ENCODE peak calls at places on chromosomes 5 and 9, in nine cellular contexts. L is aorta, W is upper lobe of left lung, Z is hepatocyte, F is prostate gland, U is body of pancreas, M is lower lobe of right lung, E is fibroblast of lung, X is upper lobe of right lung. D is an unnamed sample.

GRCh38 chr9:117718085-117718484 is 13.9 kb downstream of the TLR4 start:
- DNase-seq in L (no peak), W (peak; percentile 39), Z (no peak), F (no peak), U (no peak), M (no peak), E (no peak), X (no peak), D (no peak)

GRCh38 chr9:95755421-95755730 is 120.1 kb upstream of the ERCC6L2 start:
- DNase-seq in L (no peak), W (no peak), Z (no peak), F (no peak), U (no peak), M (no peak), E (no peak), X (no peak), D (no peak)

GRCh38 chr5:180348316-180348715 is 4.8 kb downstream of the GFPT2 start:
- DNase-seq in L (no peak), W (no peak), Z (no peak), F (no peak), U (no peak), M (no peak), E (no peak), X (no peak), D (no peak)

GRCh38 chr5:57598756-57599155 is 116.1 kb upstream of the ACTBL2 start:
- DNase-seq in L (no peak), W (no peak), Z (no peak), F (no peak), U (no peak), M (no peak), E (peak; percentile 90), X (no peak), D (no peak)

GRCh38 chr5:153926201-153926600 is 112.5 kb downstream of the FAM114A2 start:
- DNase-seq in L (no peak), W (no peak), Z (no peak), F (no peak), U (no peak), M (no peak), E (peak; percentile 35), X (no peak), D (no peak)

GRCh38 chr5:95565280-95565920 is 10.5 kb downstream of the ARSK start:
- DNase-seq in L (no peak), W (no peak), Z (no peak), F (no peak), U (no peak), M (no peak), E (peak; percentile 60), X (no peak), D (no peak)

GRCh38 chr9:117325789-117326185 is 89.1 kb downstream of the ASTN2 start:
- DNase-seq in L (no peak), W (no peak), Z (no peak), F (no peak), U (no peak), M (no peak), E (no peak), X (no peak), D (no peak)

GRCh38 chr9:82997471-82998140 is 65.3 kb downstream of the RASEF start:
- DNase-seq in L (no peak), W (no peak), Z (no peak), F (no peak), U (no peak), M (no peak), E (no peak), X (no peak), D (no peak)

GRCh38 chr5:28017178-28017577 is 978.8 kb upstream of the CDH9 start:
- DNase-seq in L (no peak), W (no peak), Z (no peak), F (no peak), U (no peak), M (no peak), E (no peak), X (no peak), D (no peak)

GRCh38 chr5:28009526-28010025 is 971.2 kb upstream of the CDH9 start:
- DNase-seq in L (no peak), W (no peak), Z (no peak), F (no peak), U (no peak), M (no peak), E (peak; percentile 7), X (no peak), D (no peak)

GRCh38 chr5:28012538-28012937 is 974.2 kb upstream of the CDH9 start:
- DNase-seq in L (no peak), W (no peak), Z (no peak), F (no peak), U (no peak), M (no peak), E (no peak), X (no peak), D (no peak)

DNA sequence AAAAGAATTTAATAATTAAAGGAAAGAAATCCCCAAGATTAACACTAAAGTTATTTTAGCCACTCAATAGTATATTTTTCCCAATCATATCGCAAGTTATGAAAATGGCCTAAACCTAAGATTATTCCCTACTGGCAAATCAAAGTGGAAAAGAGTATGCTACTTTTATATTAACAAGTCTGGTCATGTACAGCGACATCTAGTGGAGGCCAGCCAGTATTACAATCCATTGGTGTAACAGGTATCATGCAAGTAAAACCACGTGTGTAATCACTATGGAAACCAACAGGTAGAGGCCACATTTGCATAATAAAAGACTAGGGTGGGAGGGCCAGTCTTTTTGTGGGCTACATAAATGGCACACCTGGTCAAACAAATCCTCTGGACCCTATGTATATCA is 976.4 kb upstream of the CDH9 start:
- DNase-seq in L (no peak), W (no peak), Z (no peak), F (no peak), U (no peak), M (no peak), E (no peak), X (no peak), D (no peak)
- H3K9me3 ChIP-seq in L (peaks cover 3% of the 10 kb centered on the region), W (peaks cover 46% of the 10 kb centered on the region), Z (no peaks in the 10 kb centered on the region), F (no peaks in the 10 kb centered on the region), U (peaks cover 16% of the 10 kb centered on the region), M (peaks cover 25% of the 10 kb centered on the region), E (no peaks in the 10 kb centered on the region), X (peaks cover 12% of the 10 kb centered on the region), D (no peaks in the 10 kb centered on the region)

GRCh38 chr9:69326261-69326660 is 1.2 kb downstream of the ENTREP1 start:
- DNase-seq in L (no peak), W (peak; percentile 27), Z (no peak), F (peak; percentile 42), U (no peak), M (no peak), E (no peak), X (no peak), D (no peak)

GRCh38 chr9:69323886-69324285 is 1.1 kb upstream of the ENTREP1 start:
- DNase-seq in L (no peak), W (no peak), Z (no peak), F (no peak), U (no peak), M (no peak), E (no peak), X (no peak), D (no peak)

GRCh38 chr9:69322256-69322655 is 2.8 kb upstream of the ENTREP1 start:
- DNase-seq in L (no peak), W (no peak), Z (no peak), F (no peak), U (no peak), M (no peak), E (no peak), X (no peak), D (no peak)

GRCh38 chr9:69324549-69325401 is at the start of gene ENTREP1:
- DNase-seq in L (peak; percentile 76), W (peak; percentile 76), Z (peak; percentile 78), F (peak; percentile 78), U (peak; percentile 78), M (peak; percentile 87), E (peak; percentile 60), X (peak; percentile 92), D (no peak)

GRCh38 chr9:69325409-69326212 is 596 bp downstream of the ENTREP1 start:
- DNase-seq in L (no peak), W (peak; percentile 34), Z (peak; percentile 43), F (peak; percentile 39), U (peak; percentile 26), M (peak; percentile 53), E (no peak), X (peak; percentile 71), D (no peak)
- H3K27ac ChIP-seq in L (no peak overlapping the region), W (no peak overlapping the region), Z (no peak overlapping the region), F (peak overlapping the region; percentile 82), U (no peak overlapping the region), M (peak overlapping the region; percentile 43), E (no peak overlapping the region), X (no peak overlapping the region), D (no peak overlapping the region)

GRCh38 chr5:76086060-76086459 is 2.9 kb downstream of the SV2C start:
- DNase-seq in L (no peak), W (no peak), Z (no peak), F (no peak), U (no peak), M (no peak), E (no peak), X (no peak), D (no peak)

GRCh38 chr5:76083555-76084495 is 642 bp downstream of the SV2C start:
- DNase-seq in L (no peak), W (no peak), Z (peak; percentile 13), F (no peak), U (no peak), M (no peak), E (no peak), X (no peak), D (no peak)

GRCh38 chr5:76085286-76085579 is 2.0 kb downstream of the SV2C start:
- DNase-seq in L (no peak), W (no peak), Z (no peak), F (no peak), U (no peak), M (no peak), E (no peak), X (no peak), D (no peak)

GRCh38 chr5:76082790-76083554 is at the start of gene SV2C:
- DNase-seq in L (no peak), W (no peak), Z (peak; percentile 52), F (no peak), U (no peak), M (peak; percentile 45), E (peak; percentile 32), X (peak; percentile 66), D (no peak)

GRCh38 chr5:76084496-76085285 is 1.5 kb downstream of the SV2C start:
- DNase-seq in L (no peak), W (no peak), Z (peak; percentile 9), F (no peak), U (no peak), M (no peak), E (no peak), X (peak; percentile 62), D (no peak)
- H3K4me3 ChIP-seq in L (no peak overlapping the region), W (peak overlapping the region; percentile 43), Z (no peak overlapping the region), F (no peak overlapping the region), U (no peak overlapping the region), M (peak overlapping the region; percentile 34), E (no peak overlapping the region), X (no peak overlapping the region), D (no peak overlapping the region)

DNA sequence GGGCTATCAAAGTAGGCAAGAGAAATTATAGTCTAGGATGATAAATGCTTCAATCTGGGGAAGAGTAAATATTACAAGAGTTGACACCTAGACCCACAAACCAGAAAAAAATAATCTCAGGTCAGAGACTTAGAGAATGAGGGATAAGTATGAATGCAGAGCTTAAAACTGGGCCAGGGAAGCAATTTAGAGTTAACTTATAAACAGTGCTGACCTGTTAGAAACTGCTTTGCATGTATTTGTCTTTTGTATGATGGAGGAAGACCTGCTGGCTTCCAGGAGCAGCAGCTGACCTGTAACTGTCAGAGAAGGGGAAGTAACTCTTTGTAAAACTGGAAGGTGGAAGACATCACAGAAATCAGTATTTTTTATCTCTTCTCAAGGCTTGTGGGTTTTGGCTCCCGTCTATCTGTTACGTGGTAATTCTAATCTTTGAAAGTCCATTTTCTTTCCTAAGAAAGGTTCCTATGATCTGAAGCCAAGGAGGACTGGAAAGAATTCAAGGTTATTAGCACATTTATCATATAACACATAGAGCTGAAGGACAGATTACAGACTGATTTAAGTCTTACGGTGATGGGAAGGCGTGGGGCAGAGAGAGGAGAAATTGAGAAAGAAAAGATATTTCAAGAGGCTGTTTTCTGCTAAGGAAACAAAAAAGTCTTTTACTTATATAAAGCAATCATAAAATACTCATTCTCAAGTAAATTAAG is 114.7 kb upstream of the ADAMTS19 start:
- DNase-seq in L (no peak), W (no peak), Z (no peak), F (no peak), U (no peak), M (no peak), E (no peak), X (no peak), D (no peak)
- H3K9me3 ChIP-seq in L (no peaks in the 10 kb centered on the region), W (no peaks in the 10 kb centered on the region), Z (peaks cover 4% of the 10 kb centered on the region), F (no peaks in the 10 kb centered on the region), U (no peaks in the 10 kb centered on the region), M (peaks cover 5% of the 10 kb centered on the region), E (no peaks in the 10 kb centered on the region), X (no peaks in the 10 kb centered on the region), D (no peaks in the 10 kb centered on the region)